ENCODE peak calls at places on chromosomes 6 and 20, in eight cellular contexts. R, X, S, L, D, I, N and U are unnamed samples.
A peak's percentile ranks its signal among the peaks of the same experiment; 100 is the strongest.

GRCh38 chr6:162491637-162492036 is 235.9 kb downstream of the PRKN start:
- DNase-seq in D (no peak), I (no peak), R (no peak), S (no peak), L (no peak), X (no peak), N (no peak), U (no peak)

GRCh38 chr6:40328376-40328987 is 258.7 kb downstream of the LRFN2 start:
- DNase-seq in S (peak; percentile 42), N (peak; percentile 44), L (peak; percentile 79), D (no peak), X (no peak), I (no peak), R (no peak), U (no peak)

GRCh38 chr20:49951160-49951559 is 15.0 kb downstream of the RNF114 start:
- DNase-seq in X (no peak), D (peak; percentile 37), N (no peak), R (no peak), L (no peak), S (no peak), I (no peak), U (no peak)

GRCh38 chr6:75205776-75206334 is at the start of gene COL12A1:
- DNase-seq in L (peak; percentile 68), I (peak; percentile 97), N (no peak), R (peak; percentile 91), X (peak; percentile 56), S (peak; percentile 70), D (peak; percentile 100), U (no peak)

GRCh38 chr6:30101423-30101938 is 11.4 kb downstream of the TRIM31 start:
- DNase-seq in D (no peak), X (no peak), S (no peak), L (no peak), N (no peak), I (no peak), R (no peak), U (no peak)

GRCh38 chr20:48703511-48704219 is 124.1 kb downstream of the PREX1 start:
- DNase-seq in S (no peak), I (peak; percentile 77), R (no peak), D (no peak), X (no peak), L (no peak), N (no peak), U (no peak)

GRCh38 chr6:150172929-150173328 is 30.1 kb downstream of the PPP1R14C start:
- DNase-seq in N (no peak), L (no peak), X (no peak), S (no peak), D (no peak), I (no peak), R (no peak), U (no peak)

GRCh38 chr6:44221291-44221960 is 2.0 kb upstream of the SLC29A1 start:
- DNase-seq in R (peak; percentile 94), D (peak; percentile 88), S (peak; percentile 97), L (peak; percentile 97), X (peak; percentile 55), I (peak; percentile 94), N (peak; percentile 61), U (peak; percentile 73)

GRCh38 chr20:38125157-38126056 is 39.7 kb downstream of the TGM2 start:
- DNase-seq in N (no peak), I (peak; percentile 47), D (peak; percentile 92), X (no peak), R (peak; percentile 73), L (peak; percentile 70), S (peak; percentile 84), U (peak; percentile 35)

GRCh38 chr6:162849269-162849668 is 121.5 kb downstream of the PACRG start:
- DNase-seq in D (no peak), S (no peak), R (no peak), X (no peak), I (no peak), N (no peak), L (no peak), U (no peak)

GRCh38 chr6:143097224-143097795 is 36.6 kb downstream of the AIG1 start:
- DNase-seq in S (no peak), I (no peak), D (no peak), N (no peak), R (no peak), L (no peak), X (no peak), U (no peak)

GRCh38 chr6:145028144-145028818 is 707.0 kb downstream of the EPM2A start:
- DNase-seq in S (peak; percentile 39), R (no peak), X (no peak), L (no peak), D (peak; percentile 38), N (no peak), I (no peak), U (no peak)

GRCh38 chr20:38225240-38225899 is 35.2 kb downstream of the KIAA1755 start:
- DNase-seq in R (no peak), X (no peak), D (no peak), L (no peak), I (no peak), S (no peak), N (no peak), U (no peak)

GRCh38 chr6:86712039-86712438 is 225.3 kb upstream of the HTR1E start:
- DNase-seq in X (no peak), I (no peak), R (no peak), N (no peak), S (no peak), D (no peak), L (no peak), U (no peak)

GRCh38 chr6:111002350-111002749 is 20.5 kb downstream of the RPF2 start:
- DNase-seq in N (no peak), R (no peak), X (no peak), D (no peak), L (no peak), S (no peak), I (no peak), U (no peak)

GRCh38 chr6:110996661-110997060 is 14.8 kb downstream of the RPF2 start:
- DNase-seq in D (no peak), I (no peak), N (no peak), R (no peak), S (no peak), X (no peak), L (no peak), U (no peak)

DNA sequence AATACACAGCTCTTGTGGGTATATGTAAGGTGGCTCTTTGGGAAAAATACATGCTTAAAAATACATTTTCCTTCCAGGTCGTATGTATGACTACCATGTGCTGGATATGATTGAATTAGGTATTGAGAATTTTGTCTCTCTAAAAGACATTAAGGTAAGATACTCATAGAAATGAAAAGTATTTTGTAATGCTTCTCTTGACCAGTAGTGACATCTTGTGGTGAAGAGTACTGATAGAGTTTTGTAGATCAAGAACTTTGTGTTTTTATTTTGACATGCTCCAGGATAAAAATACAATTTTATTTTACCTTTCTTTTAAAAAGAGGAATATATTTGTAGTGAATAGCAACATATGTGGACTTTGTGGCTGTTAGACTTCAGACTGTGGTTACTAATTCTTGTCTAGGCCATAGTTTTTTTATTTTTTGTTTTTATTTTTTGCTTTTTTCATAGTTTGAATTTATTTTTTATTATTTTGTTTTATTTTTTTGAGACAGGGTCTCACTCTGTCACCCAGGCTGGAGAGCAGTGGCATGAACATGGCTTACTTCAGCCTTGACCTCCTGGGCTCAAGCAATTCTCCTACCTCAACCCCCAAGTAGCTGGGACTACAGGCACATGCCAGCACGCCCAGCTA is 17.9 kb downstream of the RPF2 start:
- DNase-seq in S (no peak), L (no peak), N (no peak), D (peak; percentile 52), I (no peak), X (no peak), R (no peak), U (no peak)
- TF ChIP-seq CTCF in S (peak; percentile 34), L (peak; percentile 36), N (peak; percentile 31), D (peak; percentile 39), I (peak; percentile 51), X (peak; percentile 65), R (peak; percentile 60), U (peak; percentile 33)

GRCh38 chr6:32249262-32249661 is 25.4 kb upstream of the NOTCH4 start:
- DNase-seq in D (no peak), I (no peak), R (no peak), X (no peak), S (no peak), N (no peak), L (no peak), U (no peak)

GRCh38 chr6:32244946-32245398 is 21.1 kb upstream of the NOTCH4 start:
- DNase-seq in X (peak; percentile 79), L (peak; percentile 70), N (peak; percentile 64), D (peak; percentile 85), R (peak; percentile 84), I (peak; percentile 89), S (peak; percentile 76), U (peak; percentile 68)

GRCh38 chr6:32239462-32239861 is 15.6 kb upstream of the NOTCH4 start:
- DNase-seq in N (no peak), I (no peak), R (no peak), X (no peak), S (no peak), L (no peak), D (no peak), U (no peak)

GRCh38 chr6:32240686-32241085 is 16.8 kb upstream of the NOTCH4 start:
- DNase-seq in L (no peak), R (no peak), X (no peak), N (no peak), D (no peak), I (no peak), S (no peak), U (no peak)

GRCh38 chr6:32244270-32244669 is 20.4 kb upstream of the NOTCH4 start:
- DNase-seq in L (no peak), N (no peak), S (no peak), D (peak; percentile 44), R (no peak), I (peak; percentile 62), X (no peak), U (no peak)
- TF ChIP-seq CTCF in L (no peak), N (no peak), S (no peak), D (no peak), R (no peak), I (no peak), X (no peak), U (no peak)

DNA sequence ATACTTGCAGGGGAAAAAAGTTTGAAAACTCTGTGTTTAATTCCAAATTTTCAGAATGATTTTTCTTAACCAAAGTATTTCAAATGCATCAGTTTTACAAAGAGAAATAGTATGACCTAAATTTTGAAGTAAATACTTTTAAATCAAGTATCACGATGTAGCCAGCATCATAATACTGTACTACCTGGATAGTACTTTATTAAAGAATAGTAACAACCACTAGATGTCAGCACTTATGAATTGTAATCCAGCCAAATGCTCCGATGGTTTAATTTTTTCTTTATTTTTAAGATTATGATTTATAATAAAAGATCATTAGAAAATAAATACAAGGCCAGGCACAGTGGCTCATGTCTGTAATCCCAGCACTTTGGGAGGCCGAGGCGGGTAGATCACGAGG is 37.2 kb upstream of the HACE1 start:
- DNase-seq in S (no peak), I (no peak), D (no peak), R (no peak), X (no peak), L (no peak), N (no peak), U (no peak)
- TF ChIP-seq CTCF in S (no peak), I (no peak), D (peak; percentile 21), R (peak; percentile 30), X (peak; percentile 56), L (no peak), N (no peak), U (no peak)

DNA sequence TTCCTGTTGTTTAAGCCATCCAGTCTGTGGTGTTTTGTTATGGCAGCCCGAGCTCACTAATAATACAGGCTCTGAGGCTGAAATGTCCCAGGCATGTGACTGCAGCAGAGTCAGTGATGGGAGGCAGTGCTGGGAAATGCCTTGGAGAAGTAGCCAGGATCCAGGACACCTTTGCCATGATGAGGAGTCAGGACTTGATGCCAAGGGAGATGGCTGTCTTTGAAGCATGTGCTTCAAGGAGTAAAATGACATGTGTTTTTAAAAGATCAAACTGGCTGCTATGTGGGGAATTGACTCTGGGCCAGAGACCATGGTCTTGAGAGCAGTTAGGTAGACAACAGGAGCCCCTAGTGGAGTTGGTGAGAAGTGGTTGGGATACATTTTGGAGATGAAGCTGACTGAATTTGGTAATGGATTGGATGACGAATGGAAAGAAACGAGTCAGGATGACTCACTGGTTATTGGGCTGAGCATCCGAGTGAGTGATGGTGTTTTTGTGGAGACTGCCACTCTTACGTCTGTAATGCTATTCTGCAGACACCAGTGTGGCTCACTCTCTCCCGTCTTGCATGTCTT is 322.2 kb downstream of the PLCB1 start:
- DNase-seq in D (peak; percentile 93), X (no peak), L (no peak), S (no peak), I (no peak), R (no peak), N (no peak), U (no peak)
- TF ChIP-seq CTCF in D (peak; percentile 70), X (peak; percentile 29), L (peak; percentile 37), S (no peak), I (no peak), R (peak; percentile 41), N (no peak), U (no peak)